ENCODE peak calls at places on chromosome 13, in five cellular contexts. A, C, S, E and J are unnamed samples.

GRCh38 chr13:76894401-76895110 is 8.4 kb upstream of the KCTD12 start:
- DNase-seq in A (no peak), C (no peak), S (no peak), E (no peak), J (no peak)

GRCh38 chr13:40120288-40120687 is 464.8 kb downstream of the COG6 start:
- DNase-seq in A (no peak), C (no peak), S (no peak), E (no peak), J (no peak)

GRCh38 chr13:30915691-30916541 is 9.8 kb downstream of the MEDAG start:
- DNase-seq in A (no peak), C (no peak), S (no peak), E (no peak), J (no peak)

GRCh38 chr13:82800391-82800790 is 1081.9 kb downstream of the SLITRK1 start:
- DNase-seq in A (no peak), C (no peak), S (no peak), E (no peak), J (peak; percentile 35)

GRCh38 chr13:57640582-57640981 is 9.0 kb downstream of the PCDH17 start:
- DNase-seq in A (no peak), C (no peak), S (no peak), E (no peak), J (no peak)

GRCh38 chr13:31385534-31385933 is 185.8 kb downstream of the B3GLCT start:
- DNase-seq in A (no peak), C (no peak), S (no peak), E (no peak), J (no peak)

GRCh38 chr13:49858183-49858856 is 65.8 kb upstream of the KPNA3 start:
- DNase-seq in A (no peak), C (no peak), S (no peak), E (no peak), J (peak; percentile 94)

GRCh38 chr13:49791753-49792549 is 531 bp downstream of the KPNA3 start:
- DNase-seq in A (peak; percentile 27), C (peak; percentile 26), S (peak; percentile 64), E (peak; percentile 54), J (no peak)

GRCh38 chr13:30159446-30159839 is 147.9 kb downstream of the KATNAL1 start:
- DNase-seq in A (no peak), C (no peak), S (no peak), E (no peak), J (peak; percentile 84)

GRCh38 chr13:101289764-101290163 is 126.5 kb downstream of the NALCN start:
- DNase-seq in A (no peak), C (no peak), S (peak; percentile 67), E (no peak), J (peak; percentile 62)

GRCh38 chr13:49367640-49368431 is 76.0 kb downstream of the CAB39L start:
- DNase-seq in A (no peak), C (no peak), S (no peak), E (no peak), J (no peak)

GRCh38 chr13:105774739-105775460 is 760.6 kb downstream of the EFNB2 start:
- DNase-seq in A (no peak), C (no peak), S (no peak), E (no peak), J (no peak)

GRCh38 chr13:31895687-31896086 is 135.9 kb upstream of the FRY start:
- DNase-seq in A (no peak), C (no peak), S (no peak), E (no peak), J (no peak)

GRCh38 chr13:51643882-51644281 is 59.6 kb downstream of the WDFY2 start:
- DNase-seq in A (no peak), C (no peak), S (no peak), E (no peak), J (peak; percentile 90)

GRCh38 chr13:22757530-22758120 is 423.2 kb upstream of the SGCG start:
- DNase-seq in A (no peak), C (no peak), S (no peak), E (no peak), J (no peak)

GRCh38 chr13:38686635-38687245 is at the start of gene FREM2:
- DNase-seq in A (no peak), C (no peak), S (peak; percentile 89), E (no peak), J (no peak)

GRCh38 chr13:35210234-35210633 is 266.3 kb downstream of the MAB21L1 start:
- DNase-seq in A (no peak), C (no peak), S (no peak), E (no peak), J (no peak)

GRCh38 chr13:52010890-52011689 is at the start of gene ATP7B:
- DNase-seq in A (no peak), C (peak; percentile 6), S (peak; percentile 82), E (no peak), J (no peak)

GRCh38 chr13:51456510-51456909 is 3.7 kb upstream of the INTS6 start:
- DNase-seq in A (no peak), C (no peak), S (no peak), E (no peak), J (no peak)

GRCh38 chr13:74158028-74158427 is 23.8 kb upstream of the KLF12 start:
- DNase-seq in A (no peak), C (no peak), S (no peak), E (peak; percentile 30), J (no peak)

GRCh38 chr13:34349091-34349722 is 531.3 kb downstream of the RFC3 start:
- DNase-seq in A (no peak), C (no peak), S (no peak), E (peak; percentile 77), J (peak; percentile 97)

GRCh38 chr13:83995930-83996329 is 113.7 kb upstream of the SLITRK1 start:
- DNase-seq in A (no peak), C (no peak), S (no peak), E (no peak), J (no peak)

GRCh38 chr13:77338329-77338728 is 11.4 kb upstream of the MYCBP2 start:
- DNase-seq in A (no peak), C (no peak), S (no peak), E (no peak), J (no peak)

GRCh38 chr13:31045621-31046081 is 113.2 kb downstream of the TEX26 start:
- DNase-seq in A (peak; percentile 75), C (peak; percentile 33), S (no peak), E (peak; percentile 75), J (peak; percentile 95)

GRCh38 chr13:79647518-79647917 is 166.6 kb downstream of the NDFIP2 start:
- DNase-seq in A (no peak), C (no peak), S (no peak), E (no peak), J (no peak)

GRCh38 chr13:111853766-111854165 is 213.2 kb upstream of the SOX1 start:
- DNase-seq in A (no peak), C (no peak), S (peak; percentile 36), E (no peak), J (no peak)

GRCh38 chr13:59823495-59823894 is 340.2 kb downstream of the DIAPH3 start:
- DNase-seq in A (no peak), C (no peak), S (no peak), E (no peak), J (peak; percentile 64)

GRCh38 chr13:31063734-31064133 is 98.0 kb downstream of the HSPH1 start:
- DNase-seq in A (no peak), C (no peak), S (no peak), E (no peak), J (no peak)

GRCh38 chr13:76696370-76696769 is 189.8 kb downstream of the KCTD12 start:
- DNase-seq in A (no peak), C (no peak), S (no peak), E (no peak), J (peak; percentile 9)

GRCh38 chr13:98274921-98275487 is 97.9 kb upstream of the RNF113B start:
- DNase-seq in A (no peak), C (no peak), S (no peak), E (no peak), J (peak; percentile 40)

GRCh38 chr13:97319088-97319487 is 97.0 kb downstream of the MBNL2 start:
- DNase-seq in A (no peak), C (no peak), S (no peak), E (peak; percentile 57), J (no peak)

GRCh38 chr13:59494560-59494970 is 669.2 kb downstream of the DIAPH3 start:
- DNase-seq in A (no peak), C (no peak), S (no peak), E (peak; percentile 55), J (no peak)

GRCh38 chr13:18949489-18949761 is 232.2 kb downstream of the TUBA3C start:
- DNase-seq in A (no peak), C (no peak), S (no peak), E (no peak), J (no peak)

GRCh38 chr13:80339578-80339840 is 1.4 kb downstream of the SPRY2 start:
- DNase-seq in A (no peak), C (no peak), S (no peak), E (no peak), J (no peak)

GRCh38 chr13:35954207-35954560 is 177.0 kb downstream of the DCLK1 start:
- DNase-seq in A (no peak), C (no peak), S (no peak), E (no peak), J (no peak)

GRCh38 chr13:42740753-42741152 is 40.6 kb upstream of the FAM216B start:
- DNase-seq in A (peak; percentile 21), C (no peak), S (no peak), E (peak; percentile 48), J (no peak)

GRCh38 chr13:108508263-108508662 is 121.1 kb upstream of the MYO16 start:
- DNase-seq in A (no peak), C (no peak), S (no peak), E (no peak), J (no peak)

DNA sequence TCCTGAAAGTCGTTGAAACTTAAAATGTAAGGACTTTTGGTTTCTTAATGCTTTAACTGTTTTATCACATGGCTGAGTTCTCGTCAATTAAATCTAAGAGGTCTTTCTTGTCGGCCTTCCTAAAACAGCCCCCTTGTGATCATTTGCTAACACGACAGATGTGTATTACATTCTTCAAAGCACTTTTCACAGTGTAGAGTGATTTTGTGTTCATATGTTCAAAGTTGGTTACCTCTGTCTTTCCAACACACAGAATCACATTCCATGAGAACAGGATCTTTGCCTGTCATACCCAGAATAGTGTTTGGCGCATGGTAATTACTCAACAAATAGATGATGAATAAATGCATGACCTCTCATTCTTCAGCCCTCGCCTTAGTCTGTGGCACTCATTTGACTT is 1.1 kb downstream of the GTF2F2 start:
- DNase-seq in A (no peak), C (no peak), S (no peak), E (no peak), J (peak; percentile 35)
- TF ChIP-seq CTCF in A (no peak), C (no peak), S (no peak), E (no peak), J (peak; percentile 65)

GRCh38 chr13:103788061-103788652 is 721.9 kb upstream of the SLC10A2 start:
- DNase-seq in A (no peak), C (no peak), S (no peak), E (peak; percentile 31), J (no peak)
- TF ChIP-seq CTCF in A (no peak), C (no peak), S (peak; percentile 28), E (peak; percentile 40), J (no peak)

GRCh38 chr13:113338451-113338850 is 25.5 kb downstream of the GRTP1 start:
- DNase-seq in A (no peak), C (no peak), S (no peak), E (peak; percentile 11), J (no peak)
- TF ChIP-seq CTCF in A (no peak), C (no peak), S (no peak), E (no peak), J (no peak)

GRCh38 chr13:109869312-109870237 is 83.2 kb upstream of the IRS2 start:
- DNase-seq in A (no peak), C (no peak), S (no peak), E (peak; percentile 90), J (peak; percentile 16)
- TF ChIP-seq CTCF in A (no peak), C (no peak), S (peak; percentile 23), E (peak; percentile 37), J (no peak)